ENCODE peak calls at places on chromosomes 6 and 20, in nine cellular contexts. F is mucosa of descending colon, B is PC-3, L is bronchial epithelial cell, Y is NB4, M is K562, W is OCI-LY7, G is AG04450, H is sigmoid colon. K is an unnamed sample.

GRCh38 chr6:38634518-38634917 is 5.2 kb downstream of the BTBD9 start:
- DNase-seq in H (no peak), F (no peak), W (no peak), G (no peak), M (no peak), Y (no peak), L (no peak), B (peak), K (no peak)

GRCh38 chr6:72787521-72788031 is 165.7 kb downstream of the KCNQ5 start:
- DNase-seq in G (peak), M (no peak), Y (no peak), H (no peak), W (no peak), L (peak), B (peak), F (no peak), K (no peak)

GRCh38 chr20:45919536-45919933 is 7.6 kb upstream of the PLTP start:
- DNase-seq in Y (no peak), B (no peak), M (no peak), F (peak), L (no peak), H (peak), G (peak), W (no peak), K (no peak)

GRCh38 chr6:6547111-6547879 is 41.2 kb upstream of the LY86 start:
- DNase-seq in G (peak), W (peak), F (peak), B (peak), M (peak), L (peak), H (peak), Y (peak), K (no peak)

GRCh38 chr6:64694356-64694755 is 1012.7 kb downstream of the EYS start:
- DNase-seq in M (no peak), G (no peak), W (no peak), H (no peak), B (no peak), F (no peak), Y (no peak), L (no peak), K (no peak)

GRCh38 chr6:117615981-117616961 is 14.0 kb upstream of the GOPC start:
- DNase-seq in Y (no peak), B (no peak), G (no peak), W (no peak), H (no peak), F (no peak), M (no peak), L (no peak), K (no peak)

GRCh38 chr6:15489563-15489962 is 173.3 kb downstream of the DTNBP1 start:
- DNase-seq in F (no peak), H (no peak), Y (no peak), M (no peak), L (no peak), G (no peak), B (no peak), W (no peak), K (no peak)

GRCh38 chr6:15948930-15949900 is 179.7 kb upstream of the MYLIP start:
- DNase-seq in Y (no peak), B (peak), G (no peak), F (peak), W (no peak), M (peak), H (no peak), L (peak), K (peak)

GRCh38 chr20:2652724-2653510 is 485 bp downstream of the NOP56 start:
- DNase-seq in H (no peak), B (no peak), W (peak), M (peak), F (peak), G (no peak), L (peak), Y (peak), K (no peak)

GRCh38 chr20:13331536-13331935 is 110.5 kb downstream of the ISM1 start:
- DNase-seq in G (no peak), F (no peak), L (peak), M (no peak), H (no peak), Y (no peak), B (peak), W (no peak), K (no peak)

GRCh38 chr6:125533710-125534397 is 215.6 kb upstream of the HEY2 start:
- DNase-seq in L (peak), B (no peak), W (no peak), F (no peak), H (no peak), M (no peak), Y (no peak), G (no peak), K (no peak)

GRCh38 chr6:67642582-67642981 is 992.5 kb upstream of the ADGRB3 start:
- DNase-seq in W (peak), B (no peak), F (no peak), H (no peak), M (no peak), Y (peak), L (no peak), G (no peak), K (no peak)

GRCh38 chr20:6045566-6045965 is 8.3 kb downstream of the LRRN4 start:
- DNase-seq in L (no peak), G (peak), Y (peak), F (no peak), B (no peak), W (no peak), H (no peak), M (no peak), K (no peak)

GRCh38 chr20:1414982-1415381 is 22.1 kb upstream of the FKBP1A start:
- DNase-seq in L (no peak), H (no peak), W (no peak), M (no peak), B (peak), F (no peak), Y (no peak), G (no peak), K (peak)

GRCh38 chr6:125790403-125791150 is at the start of gene NCOA7:
- DNase-seq in W (peak), F (peak), M (peak), Y (peak), L (peak), H (peak), B (peak), G (no peak), K (no peak)

GRCh38 chr20:56634307-56634706 is 5.2 kb downstream of the TFAP2C start:
- DNase-seq in G (no peak), L (no peak), F (no peak), M (no peak), W (no peak), Y (no peak), B (peak), H (no peak), K (no peak)

GRCh38 chr6:72580281-72580940 is 41.5 kb upstream of the KCNQ5 start:
- DNase-seq in G (peak), F (no peak), Y (peak), L (peak), H (no peak), B (peak), W (peak), M (peak), K (peak)

GRCh38 chr6:72969666-72970065 is 255.6 kb downstream of the KHDC1L start:
- DNase-seq in W (no peak), Y (no peak), M (no peak), L (no peak), H (no peak), G (no peak), B (no peak), F (no peak), K (no peak)

GRCh38 chr6:160355001-160355400 is 6.8 kb downstream of the SLC22A3 start:
- DNase-seq in G (no peak), H (no peak), W (no peak), B (peak), M (no peak), Y (peak), L (peak), F (no peak), K (no peak)

GRCh38 chr6:155786528-155786927 is 330.9 kb upstream of the NOX3 start:
- DNase-seq in F (peak), H (no peak), G (no peak), W (no peak), M (no peak), B (no peak), L (no peak), Y (no peak), K (no peak)

GRCh38 chr6:81614292-81614691 is 138.2 kb downstream of the TENT5A start:
- DNase-seq in Y (peak), H (no peak), G (peak), B (peak), M (no peak), L (peak), F (peak), W (no peak), K (peak)

GRCh38 chr6:151624481-151624880 is 130.7 kb downstream of the CCDC170 start:
- DNase-seq in Y (no peak), L (no peak), G (no peak), M (no peak), B (no peak), H (no peak), W (no peak), F (no peak), K (no peak)
- H3K4me3 ChIP-seq in Y (no peak), L (no peak), G (no peak), M (no peak), B (no peak), H (no peak), W (no peak), F (no peak), K (no peak)

DNA sequence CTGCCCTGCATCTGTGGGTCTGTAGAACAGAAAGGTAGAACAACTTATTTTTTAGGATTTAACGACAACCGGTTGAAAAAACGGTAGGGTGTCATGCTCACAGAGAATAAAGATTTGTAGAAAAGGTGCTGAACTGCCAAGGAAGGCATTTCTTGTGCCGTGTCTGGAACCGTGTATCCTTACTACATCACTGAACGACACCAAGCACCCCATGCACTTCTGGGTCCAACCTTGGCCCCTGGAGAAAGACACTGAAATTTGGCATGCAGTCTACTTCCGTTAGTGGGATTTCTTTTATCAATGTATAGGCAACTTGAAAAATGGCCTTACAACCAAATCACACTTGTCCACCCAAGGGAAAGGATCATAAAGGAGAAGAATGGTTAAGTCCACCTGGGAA is 145.5 kb downstream of the ZMYND8 start:
- DNase-seq in H (no peak), G (no peak), F (no peak), Y (no peak), L (no peak), B (no peak), M (no peak), W (no peak), K (no peak)
- TF ChIP-seq CTCF in H (no peak), G (no peak), F (no peak), Y (no peak), L (no peak), B (no peak), M (no peak), W (no peak), K (no peak)

GRCh38 chr6:137625808-137626207 is 131.6 kb upstream of the OLIG3 start:
- DNase-seq in W (no peak), H (no peak), M (peak), B (no peak), L (no peak), F (no peak), Y (no peak), G (no peak), K (peak)

GRCh38 chr6:137625100-137625661 is 131.0 kb upstream of the OLIG3 start:
- DNase-seq in W (no peak), B (no peak), Y (no peak), F (no peak), L (no peak), M (no peak), G (no peak), H (no peak), K (no peak)

GRCh38 chr6:137623293-137623692 is 129.1 kb upstream of the OLIG3 start:
- DNase-seq in L (no peak), W (no peak), H (no peak), Y (no peak), B (no peak), M (no peak), F (no peak), G (no peak), K (no peak)
- H3K4me3 ChIP-seq in L (no peak), W (no peak), H (no peak), Y (no peak), B (no peak), M (no peak), F (no peak), G (no peak), K (no peak)

DNA sequence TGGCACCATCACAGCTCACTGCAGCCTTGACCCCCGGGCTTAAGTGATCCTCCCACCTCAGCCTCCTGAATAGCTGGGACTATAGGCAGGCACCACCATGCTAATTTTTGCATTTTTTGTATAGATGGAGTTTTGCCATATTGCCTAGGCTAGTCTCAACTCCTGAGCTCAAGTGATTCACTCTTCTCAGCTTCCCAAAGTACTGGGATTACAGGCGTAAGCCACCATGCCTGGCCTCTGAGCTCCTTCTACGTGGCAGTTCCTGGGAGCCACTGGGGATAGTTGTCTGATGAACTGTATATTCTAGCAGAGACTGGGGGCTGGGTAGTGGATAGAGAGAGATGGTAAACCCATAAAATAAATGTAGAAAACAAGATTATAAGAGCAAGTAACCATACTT is 26.1 kb downstream of the IYD start:
- DNase-seq in F (no peak), B (no peak), H (no peak), L (no peak), M (no peak), G (no peak), Y (no peak), W (no peak), K (no peak)
- TF ChIP-seq CTCF in F (no peak), B (no peak), H (no peak), L (no peak), M (no peak), G (no peak), Y (no peak), W (no peak), K (no peak)

DNA sequence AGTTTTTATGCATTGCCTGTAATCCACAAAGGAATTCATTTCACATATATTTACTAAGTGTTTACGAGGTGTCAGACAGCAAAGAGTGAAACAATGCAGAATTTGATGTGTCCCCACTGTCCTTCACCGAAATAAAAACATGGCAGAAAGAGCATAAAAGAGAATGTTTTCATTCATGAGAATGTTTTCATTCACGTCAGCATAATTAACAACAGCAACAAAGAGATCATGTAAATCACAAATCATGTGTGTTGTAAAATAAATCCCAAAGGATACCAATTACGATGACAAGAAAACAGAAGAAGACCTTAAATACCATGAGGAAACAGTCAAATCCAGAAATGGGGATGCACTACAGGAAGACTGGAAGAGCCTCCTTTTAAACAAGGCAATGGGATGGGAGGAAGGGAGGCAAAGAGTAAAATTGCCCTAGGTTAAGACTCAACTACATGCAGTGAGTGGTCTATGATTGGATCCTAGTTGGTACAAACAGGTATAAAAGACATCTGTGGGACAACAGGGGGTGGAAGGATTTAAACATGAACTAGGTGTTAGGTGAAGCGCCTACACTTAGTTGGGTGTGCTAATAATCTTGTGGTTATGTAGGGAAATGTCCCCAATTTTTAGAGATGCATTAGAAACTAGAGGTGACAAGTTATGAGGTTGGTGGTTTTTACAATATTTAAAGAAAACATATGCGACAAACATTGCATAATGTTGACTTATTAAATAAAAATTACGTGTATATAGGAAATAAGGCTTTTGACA is 1.5 kb downstream of the ZSCAN31 start:
- DNase-seq in B (no peak), F (no peak), H (no peak), L (no peak), M (no peak), G (no peak), W (no peak), Y (no peak), K (no peak)
- H3K4me3 ChIP-seq in B (peak), F (no peak), H (no peak), L (no peak), M (peak), G (no peak), W (no peak), Y (peak), K (peak)

GRCh38 chr20:63863021-63863797 is 1.9 kb upstream of the TPD52L2 start:
- DNase-seq in Y (no peak), H (no peak), G (no peak), W (no peak), B (no peak), L (no peak), F (no peak), M (no peak), K (no peak)

GRCh38 chr20:63861981-63862901 is 943 bp downstream of the ABHD16B start:
- DNase-seq in W (no peak), L (no peak), H (no peak), B (no peak), M (no peak), G (no peak), F (no peak), Y (no peak), K (no peak)

GRCh38 chr20:63863798-63864544 is 1.1 kb upstream of the TPD52L2 start:
- DNase-seq in M (peak), W (peak), L (peak), F (peak), B (peak), G (peak), H (peak), Y (peak), K (peak)

GRCh38 chr20:63864978-63865640 is at the start of gene TPD52L2:
- DNase-seq in W (peak), F (peak), G (peak), L (peak), H (peak), B (peak), M (peak), Y (peak), K (peak)

GRCh38 chr20:63864545-63864977 is 509 bp upstream of the TPD52L2 start:
- DNase-seq in L (no peak), W (no peak), G (no peak), B (no peak), M (no peak), F (no peak), Y (no peak), H (no peak), K (no peak)
- TF ChIP-seq CTCF in L (no peak), W (no peak), G (no peak), B (peak), M (no peak), F (no peak), Y (no peak), H (no peak), K (no peak)

GRCh38 chr6:27892596-27893058 is 19.6 kb downstream of the OR2B2 start:
- DNase-seq in B (peak), L (peak), W (no peak), G (no peak), M (no peak), H (no peak), F (no peak), Y (no peak), K (no peak)
- H3K4me3 ChIP-seq in B (peak), L (peak), W (peak), G (peak), M (peak), H (peak), F (peak), Y (peak), K (peak)

GRCh38 chr6:57019434-57019833 is 27.1 kb upstream of the KIAA1586 start:
- DNase-seq in F (no peak), H (no peak), W (no peak), Y (no peak), G (no peak), M (peak), L (no peak), B (no peak), K (no peak)
- TF ChIP-seq CTCF in F (no peak), H (no peak), W (no peak), Y (no peak), G (no peak), M (no peak), L (no peak), B (no peak), K (no peak)

K was measured in LNCaP clone FGC.